ENCODE peak calls at places on chromosomes 2 and 18, in nine cellular contexts. P is DND-41; E is gastrocnemius medialis; D is GM23338; K is PC-9; O is kidney; C is keratinocyte; T is left ventricle myocardium inferior; F is CD8-positive, alpha-beta T cell. Z is an unnamed sample.

GRCh38 chr2:46821600-46821999 is 94.0 kb downstream of the MCFD2 start:
- DNase-seq in P (no peak), E (no peak), D (no peak), K (no peak), O (no peak), C (no peak), T (no peak), F (no peak), Z (no peak)

GRCh38 chr18:73189718-73190117 is 321.9 kb upstream of the NETO1 start:
- DNase-seq in P (no peak), E (no peak), D (no peak), K (no peak), O (no peak), C (no peak), T (no peak), F (no peak), Z (no peak)

GRCh38 chr2:49261791-49262190 is 107.5 kb upstream of the FSHR start:
- DNase-seq in P (no peak), E (no peak), D (no peak), K (no peak), O (no peak), C (no peak), T (no peak), F (no peak), Z (no peak)

GRCh38 chr18:3454365-3455089 is 4.6 kb downstream of the TGIF1 start:
- DNase-seq in P (peak; percentile 56), E (no peak), D (peak; percentile 84), K (peak; percentile 41), O (no peak), C (no peak), T (no peak), F (no peak), Z (peak; percentile 73)

GRCh38 chr2:174259981-174260380 is 11.6 kb upstream of the OLA1 start:
- DNase-seq in P (no peak), E (no peak), D (no peak), K (no peak), O (no peak), C (no peak), T (no peak), F (no peak), Z (no peak)

GRCh38 chr18:40607741-40608140 is 1347.3 kb upstream of the PIK3C3 start:
- DNase-seq in P (no peak), E (no peak), D (no peak), K (no peak), O (no peak), C (no peak), T (no peak), F (no peak), Z (no peak)

GRCh38 chr2:196239622-196240587 is 68.5 kb upstream of the STK17B start:
- DNase-seq in P (peak; percentile 92), E (peak; percentile 18), D (peak; percentile 18), K (peak; percentile 37), O (peak; percentile 84), C (peak; percentile 76), T (peak; percentile 52), F (peak; percentile 55), Z (no peak)

GRCh38 chr2:25341753-25342371 is at the start of gene DNMT3A:
- DNase-seq in P (peak; percentile 78), E (peak; percentile 44), D (peak; percentile 78), K (peak; percentile 41), O (peak; percentile 93), C (no peak), T (peak; percentile 84), F (no peak), Z (peak; percentile 47)

GRCh38 chr2:128664499-128664971 is 345.9 kb upstream of the HS6ST1 start:
- DNase-seq in P (peak; percentile 42), E (no peak), D (peak; percentile 53), K (no peak), O (no peak), C (no peak), T (no peak), F (no peak), Z (no peak)

GRCh38 chr2:74429487-74430451 is 8.2 kb downstream of the WDR54 start:
- DNase-seq in P (no peak), E (no peak), D (no peak), K (no peak), O (no peak), C (no peak), T (no peak), F (no peak), Z (peak; percentile 86)

GRCh38 chr18:42192251-42193248 is 237.5 kb downstream of the PIK3C3 start:
- DNase-seq in P (no peak), E (no peak), D (no peak), K (peak; percentile 8), O (no peak), C (no peak), T (no peak), F (no peak), Z (no peak)

GRCh38 chr2:121903037-121903689 is 147.7 kb downstream of the TSN start:
- DNase-seq in P (no peak), E (no peak), D (no peak), K (no peak), O (no peak), C (no peak), T (peak; percentile 42), F (no peak), Z (no peak)

GRCh38 chr2:163708265-163708664 is 27.5 kb downstream of the FIGN start:
- DNase-seq in P (no peak), E (no peak), D (no peak), K (no peak), O (no peak), C (no peak), T (no peak), F (no peak), Z (no peak)

GRCh38 chr2:225764346-225764745 is 364.8 kb downstream of the NYAP2 start:
- DNase-seq in P (no peak), E (no peak), D (no peak), K (no peak), O (no peak), C (no peak), T (no peak), F (no peak), Z (no peak)

GRCh38 chr2:78817430-78817829 is 208.1 kb upstream of the REG3G start:
- DNase-seq in P (no peak), E (no peak), D (no peak), K (no peak), O (no peak), C (no peak), T (no peak), F (no peak), Z (no peak)

GRCh38 chr2:103818176-103818575 is 1035.7 kb upstream of the POU3F3 start:
- DNase-seq in P (no peak), E (no peak), D (peak; percentile 28), K (no peak), O (no peak), C (no peak), T (no peak), F (no peak), Z (no peak)
- TF ChIP-seq CTCF in P (no peak), E (no peak), D (no peak), K (no peak), O (no peak), C (no peak), T (no peak), F (no peak), Z (no peak)

DNA sequence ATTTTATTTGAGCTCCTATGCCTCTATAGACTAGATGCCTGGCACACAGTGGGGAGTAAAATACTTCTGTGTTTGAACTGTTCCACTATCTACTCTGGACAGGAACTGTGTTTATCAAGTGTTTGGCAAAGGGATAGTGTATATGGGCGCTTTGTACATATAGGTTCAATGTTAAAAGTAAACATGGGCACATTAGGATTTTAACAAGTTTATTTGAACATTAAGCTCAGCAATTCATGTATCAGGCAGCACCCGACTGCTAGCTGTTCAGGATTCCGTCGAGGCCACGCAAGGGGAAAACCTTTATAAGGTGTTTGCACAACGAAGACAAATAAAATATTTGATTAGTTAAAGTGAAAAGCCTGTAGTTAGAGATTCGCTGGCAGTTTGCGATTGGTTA is 43.4 kb upstream of the ROCK2 start:
- DNase-seq in P (no peak), E (no peak), D (no peak), K (no peak), O (no peak), C (no peak), T (no peak), F (no peak), Z (peak; percentile 30)
- H3K4me1 ChIP-seq in P (no peaks in the 10 kb centered on the region), E (peaks cover 23% of the 10 kb centered on the region), D (peaks cover 4% of the 10 kb centered on the region), K (no peaks in the 10 kb centered on the region), O (peaks cover 24% of the 10 kb centered on the region), C (peaks cover 27% of the 10 kb centered on the region), T (peaks cover 25% of the 10 kb centered on the region), F (no peaks in the 10 kb centered on the region), Z (no peaks in the 10 kb centered on the region)

DNA sequence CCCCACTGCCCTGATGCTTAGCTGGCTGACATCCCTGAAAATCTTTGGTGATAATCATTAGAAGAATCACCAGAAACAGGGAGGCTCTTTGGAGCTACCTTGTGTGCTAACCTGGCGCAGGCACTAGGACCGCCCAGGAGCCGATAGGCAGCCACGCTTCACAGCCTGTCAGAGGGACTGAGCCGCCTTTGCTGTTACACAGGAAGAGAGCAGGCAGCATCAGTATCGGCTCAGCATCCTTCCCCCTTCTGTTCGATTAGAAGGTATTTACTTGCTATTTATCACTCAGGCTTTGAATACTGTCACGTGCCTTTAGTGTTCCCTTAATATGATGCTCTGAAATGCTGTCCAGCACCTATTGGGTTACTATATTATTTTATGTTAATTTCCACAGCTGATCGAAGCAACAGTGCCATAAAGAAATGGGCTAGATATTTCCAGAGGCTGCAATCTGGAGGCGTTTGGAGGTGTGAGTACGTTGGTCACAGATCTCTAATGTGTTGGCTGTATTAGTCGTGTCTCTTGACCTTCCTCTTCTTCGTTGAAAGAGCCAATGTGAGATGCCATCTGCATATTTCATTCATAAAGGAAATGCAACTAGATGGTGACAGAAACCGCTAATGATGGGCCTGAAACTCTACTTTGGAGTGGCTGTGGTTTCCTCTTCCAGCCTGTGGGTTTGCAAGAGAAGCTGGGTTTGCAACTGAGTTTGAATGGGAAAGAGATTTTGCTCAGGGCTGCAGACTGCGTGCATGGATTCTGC is 110.4 kb upstream of the RAB27B start:
- DNase-seq in P (peak; percentile 74), E (no peak), D (peak; percentile 83), K (no peak), O (no peak), C (no peak), T (no peak), F (no peak), Z (no peak)
- TF ChIP-seq CTCF in P (peak; percentile 45), E (no peak), D (no peak), K (no peak), O (no peak), C (no peak), T (no peak), F (no peak), Z (no peak)

GRCh38 chr2:95058466-95058988 is 33.0 kb downstream of the MAL start:
- DNase-seq in P (no peak), E (no peak), D (no peak), K (no peak), O (peak; percentile 80), C (no peak), T (no peak), F (no peak), Z (peak; percentile 41)

GRCh38 chr2:95060446-95061118 is 35.1 kb downstream of the MAL start:
- DNase-seq in P (no peak), E (no peak), D (no peak), K (no peak), O (no peak), C (no peak), T (no peak), F (no peak), Z (peak; percentile 44)

GRCh38 chr2:95058989-95059601 is 33.6 kb downstream of the MAL start:
- DNase-seq in P (no peak), E (no peak), D (no peak), K (peak; percentile 79), O (peak; percentile 93), C (no peak), T (no peak), F (no peak), Z (peak; percentile 24)

GRCh38 chr2:95061119-95061512 is 35.6 kb downstream of the MAL start:
- DNase-seq in P (no peak), E (no peak), D (no peak), K (no peak), O (no peak), C (no peak), T (no peak), F (no peak), Z (no peak)

GRCh38 chr2:95059656-95060370 is 34.3 kb downstream of the MAL start:
- DNase-seq in P (no peak), E (no peak), D (no peak), K (peak; percentile 96), O (no peak), C (no peak), T (no peak), F (no peak), Z (no peak)
- H3K4me1 ChIP-seq in P (peaks cover 44% of the 10 kb centered on the region), E (no peaks in the 10 kb centered on the region), D (peaks cover 19% of the 10 kb centered on the region), K (peaks cover 98% of the 10 kb centered on the region), O (peaks cover 24% of the 10 kb centered on the region), C (peaks cover 3% of the 10 kb centered on the region), T (no peaks in the 10 kb centered on the region), F (peaks cover 47% of the 10 kb centered on the region), Z (no peaks in the 10 kb centered on the region)